ENCODE peak calls at places on chromosome X, in nine cellular contexts. J is Calu3, G is astrocyte of the spinal cord, X is heart left ventricle, F is CD14-positive monocyte, N is GM10248, B is left lung, C is fibroblast of pulmonary artery, E is endothelial cell. U is an unnamed sample.

GRCh38 chrX:71107762-71108360 is 1.3 kb upstream of the CXorf65 start:
- DNase-seq in J (no peak), G (no peak), X (no peak), F (no peak), N (no peak), B (no peak), C (no peak), E (no peak), U (no peak)

GRCh38 chrX:139692908-139693307 is 15.1 kb downstream of the MCF2 start:
- DNase-seq in J (no peak), G (no peak), X (no peak), F (no peak), N (no peak), B (no peak), C (no peak), E (no peak), U (no peak)

GRCh38 chrX:15221321-15221720 is 48.6 kb downstream of the ASB9 start:
- DNase-seq in J (no peak), G (no peak), X (no peak), F (no peak), N (no peak), B (no peak), C (no peak), E (no peak), U (no peak)

GRCh38 chrX:103586314-103586646 is 965 bp downstream of the TCEAL4 start:
- DNase-seq in J (no peak), G (no peak), X (no peak), F (no peak), N (no peak), B (no peak), C (peak; percentile 32), E (peak; percentile 2), U (no peak)

GRCh38 chrX:53440631-53441517 is 6.7 kb upstream of the HSD17B10 start:
- DNase-seq in J (peak; percentile 29), G (peak; percentile 58), X (peak; percentile 81), F (peak; percentile 83), N (no peak), B (peak; percentile 82), C (peak; percentile 68), E (peak; percentile 3), U (no peak)

GRCh38 chrX:1248381-1249061 is 20.1 kb upstream of the CSF2RA start:
- DNase-seq in J (no peak), G (no peak), X (no peak), F (peak; percentile 76), N (peak; percentile 54), B (no peak), C (no peak), E (no peak), U (peak; percentile 49)

GRCh38 chrX:14027031-14027430 is 2.7 kb downstream of the GEMIN8 start:
- DNase-seq in J (peak; percentile 66), G (peak; percentile 17), X (peak; percentile 51), F (no peak), N (no peak), B (no peak), C (peak; percentile 13), E (no peak), U (no peak)

GRCh38 chrX:108235990-108236389 is 144.4 kb downstream of the ATG4A start:
- DNase-seq in J (no peak), G (no peak), X (no peak), F (no peak), N (no peak), B (no peak), C (no peak), E (no peak), U (no peak)

GRCh38 chrX:124232523-124233201 is 99.8 kb upstream of the TEX13D start:
- DNase-seq in J (no peak), G (no peak), X (peak; percentile 32), F (no peak), N (no peak), B (no peak), C (no peak), E (no peak), U (no peak)

GRCh38 chrX:150767045-150767395 is 73.8 kb downstream of the MTMR1 start:
- DNase-seq in J (no peak), G (no peak), X (no peak), F (no peak), N (no peak), B (no peak), C (peak; percentile 56), E (no peak), U (no peak)

GRCh38 chrX:138925330-138925729 is 213.8 kb upstream of the FGF13 start:
- DNase-seq in J (no peak), G (peak; percentile 79), X (no peak), F (peak; percentile 73), N (no peak), B (no peak), C (peak; percentile 47), E (no peak), U (no peak)

GRCh38 chrX:137051978-137052640 is 18.3 kb upstream of the GPR101 start:
- DNase-seq in J (peak; percentile 73), G (peak; percentile 36), X (peak; percentile 78), F (peak; percentile 46), N (peak; percentile 78), B (peak; percentile 62), C (peak; percentile 47), E (peak; percentile 79), U (peak; percentile 63)

GRCh38 chrX:41522071-41522470 is 74.9 kb downstream of the NYX start:
- DNase-seq in J (peak; percentile 23), G (no peak), X (no peak), F (no peak), N (no peak), B (no peak), C (no peak), E (no peak), U (no peak)

GRCh38 chrX:71224098-71224708 is 1.2 kb downstream of the GJB1 start:
- DNase-seq in J (no peak), G (no peak), X (no peak), F (no peak), N (no peak), B (no peak), C (no peak), E (no peak), U (no peak)

GRCh38 chrX:21972721-21973120 is 32.2 kb downstream of the SMS start:
- DNase-seq in J (peak; percentile 41), G (peak; percentile 84), X (no peak), F (no peak), N (no peak), B (no peak), C (peak; percentile 77), E (no peak), U (no peak)

GRCh38 chrX:100264200-100264599 is 145.9 kb downstream of the PCDH19 start:
- DNase-seq in J (no peak), G (no peak), X (no peak), F (no peak), N (no peak), B (no peak), C (no peak), E (no peak), U (peak; percentile 4)

GRCh38 chrX:49292400-49293362 is 10.8 kb upstream of the GAGE10 start:
- DNase-seq in J (no peak), G (no peak), X (no peak), F (no peak), N (no peak), B (no peak), C (no peak), E (no peak), U (no peak)

GRCh38 chrX:49287665-49288064 is 15.8 kb upstream of the GAGE10 start:
- DNase-seq in J (no peak), G (no peak), X (no peak), F (no peak), N (no peak), B (no peak), C (no peak), E (no peak), U (no peak)

GRCh38 chrX:49286581-49286980 is 16.9 kb upstream of the GAGE10 start:
- DNase-seq in J (no peak), G (no peak), X (no peak), F (no peak), N (no peak), B (no peak), C (no peak), E (no peak), U (no peak)

GRCh38 chrX:49290215-49290614 is 13.2 kb upstream of the GAGE10 start:
- DNase-seq in J (no peak), G (no peak), X (no peak), F (no peak), N (no peak), B (no peak), C (no peak), E (no peak), U (no peak)

DNA sequence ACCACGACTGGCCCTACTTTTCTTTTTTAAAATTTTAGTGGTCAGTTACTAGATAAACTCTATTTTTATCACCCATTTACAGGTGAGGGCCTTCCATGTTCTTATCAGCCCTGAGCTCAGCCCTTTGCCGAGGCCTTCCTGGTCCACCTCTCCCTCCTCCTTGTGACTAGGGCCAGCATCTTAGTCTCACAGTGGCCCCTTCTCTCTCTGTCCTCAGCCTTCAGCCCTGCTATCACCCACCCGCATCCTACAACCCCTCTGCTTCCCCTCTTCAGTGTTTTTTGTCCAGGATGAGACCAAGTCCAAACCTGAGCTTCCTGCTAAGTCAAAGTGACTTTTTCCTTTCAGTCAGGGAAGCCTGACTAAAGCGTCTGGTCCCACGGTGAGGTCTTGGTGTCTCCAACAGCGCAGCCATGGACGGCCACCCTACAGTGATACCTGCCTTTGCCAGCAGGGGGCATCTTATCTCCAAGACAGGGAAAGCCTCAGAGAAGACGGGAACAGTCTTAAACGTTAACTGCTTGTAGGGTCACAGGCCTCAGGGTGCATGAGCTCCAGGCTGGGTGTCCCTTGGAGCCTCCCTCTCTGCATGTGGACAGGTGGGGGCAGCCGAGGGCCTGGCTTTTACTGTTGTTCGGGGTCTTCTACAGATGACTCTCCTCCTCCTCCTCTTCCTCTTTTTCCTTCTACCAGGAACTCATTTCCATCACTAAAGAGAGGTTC is 11.7 kb upstream of the GAGE10 start:
- DNase-seq in J (peak; percentile 76), G (peak; percentile 39), X (no peak), F (peak; percentile 51), N (peak; percentile 45), B (peak; percentile 44), C (peak; percentile 68), E (peak; percentile 76), U (peak; percentile 37)
- TF ChIP-seq CTCF in J (peak; percentile 52), G (peak; percentile 69), X (peak; percentile 63), F (peak; percentile 60), N (peak; percentile 44), B (peak; percentile 52), C (peak; percentile 61), E (peak; percentile 67), U (peak; percentile 51)

GRCh38 chrX:134654398-134655012 is 3.8 kb downstream of the PLAC1 start:
- DNase-seq in J (no peak), G (no peak), X (no peak), F (no peak), N (no peak), B (no peak), C (no peak), E (no peak), U (no peak)
- TF ChIP-seq CTCF in J (no peak), G (no peak), X (no peak), F (no peak), N (no peak), B (no peak), C (no peak), E (no peak), U (no peak)

GRCh38 chrX:45824471-45824870 is 623.8 kb upstream of the DIPK2B start:
- DNase-seq in J (peak; percentile 89), G (peak; percentile 92), X (no peak), F (no peak), N (no peak), B (peak; percentile 50), C (peak; percentile 93), E (peak; percentile 41), U (no peak)
- TF ChIP-seq CTCF in J (peak; percentile 48), G (peak; percentile 80), X (no peak), F (no peak), N (no peak), B (no peak), C (peak; percentile 76), E (peak; percentile 26), U (no peak)

GRCh38 chrX:57083143-57083542 is 38.2 kb downstream of the SPIN2B start:
- DNase-seq in J (no peak), G (no peak), X (no peak), F (no peak), N (no peak), B (no peak), C (no peak), E (no peak), U (no peak)
- TF ChIP-seq CTCF in J (no peak), G (no peak), X (no peak), F (no peak), N (no peak), B (no peak), C (no peak), E (no peak), U (no peak)